ENCODE peak calls at places on chromosomes 6 and 20, in ten cellular contexts. Q, E, W, U, M, T, P, S, H and C are unnamed samples.
A peak's percentile ranks its signal among the peaks of the same experiment; 100 is the strongest.

GRCh38 chr6:107730106-107730505 is 94.0 kb downstream of the SCML4 start:
- DNase-seq in P (no peak), H (no peak), T (no peak), E (no peak), W (no peak), Q (no peak), U (no peak), M (no peak), S (no peak), C (no peak)

GRCh38 chr20:59733326-59733725 is 129.0 kb downstream of the PHACTR3 start:
- DNase-seq in Q (no peak), W (no peak), H (no peak), T (no peak), E (no peak), S (no peak), M (no peak), U (no peak), P (no peak), C (no peak)

GRCh38 chr6:166588691-166589333 is 2.3 kb upstream of the RAMACL start:
- DNase-seq in M (no peak), T (peak; percentile 3), S (peak; percentile 52), W (no peak), H (no peak), E (no peak), Q (peak; percentile 89), P (no peak), U (peak; percentile 49), C (peak; percentile 12)

GRCh38 chr20:4546786-4547185 is 174.9 kb upstream of the PRND start:
- DNase-seq in Q (peak; percentile 49), E (peak; percentile 55), M (no peak), U (peak; percentile 83), W (peak; percentile 24), S (peak; percentile 66), P (no peak), T (no peak), H (no peak), C (peak; percentile 94)

GRCh38 chr6:113989675-113990074 is 18.7 kb upstream of the HDAC2 start:
- DNase-seq in T (no peak), P (no peak), Q (no peak), E (no peak), S (no peak), H (no peak), W (no peak), U (no peak), M (no peak), C (no peak)

GRCh38 chr6:149484733-149485700 is at the start of gene ZC3H12D:
- DNase-seq in U (peak; percentile 8), E (no peak), H (peak; percentile 75), P (no peak), Q (peak; percentile 36), W (peak; percentile 79), S (peak; percentile 75), T (no peak), M (peak; percentile 60), C (peak; percentile 26)

GRCh38 chr6:11764250-11764604 is 14.4 kb downstream of the ADTRP start:
- DNase-seq in E (no peak), M (no peak), U (no peak), W (no peak), T (no peak), P (no peak), Q (no peak), H (no peak), S (no peak), C (no peak)

GRCh38 chr20:47816487-47817451 is 31.5 kb upstream of the SULF2 start:
- DNase-seq in S (no peak), P (no peak), T (no peak), H (no peak), U (no peak), W (no peak), E (no peak), Q (no peak), M (no peak), C (no peak)

GRCh38 chr20:59242714-59243626 is 57.4 kb upstream of the EDN3 start:
- DNase-seq in U (no peak), E (no peak), S (no peak), Q (no peak), H (no peak), T (no peak), M (no peak), W (no peak), P (no peak), C (no peak)

GRCh38 chr6:20168668-20169633 is 43.3 kb downstream of the MBOAT1 start:
- DNase-seq in H (no peak), Q (no peak), T (no peak), M (no peak), W (no peak), E (no peak), U (no peak), P (no peak), S (no peak), C (no peak)

GRCh38 chr20:20491110-20491783 is 123.3 kb downstream of the INSM1 start:
- DNase-seq in P (no peak), H (no peak), W (no peak), U (no peak), T (no peak), M (no peak), Q (peak; percentile 34), S (no peak), E (peak; percentile 45), C (peak; percentile 61)

GRCh38 chr6:43716099-43716498 is 28.5 kb upstream of the MRPS18A start:
- DNase-seq in W (peak; percentile 71), H (peak; percentile 86), U (no peak), T (no peak), Q (peak; percentile 56), E (no peak), P (no peak), M (no peak), S (no peak), C (no peak)

GRCh38 chr20:24752612-24753011 is 196.5 kb upstream of the CST7 start:
- DNase-seq in W (no peak), P (no peak), S (no peak), E (peak; percentile 53), U (no peak), Q (no peak), T (no peak), M (no peak), H (no peak), C (no peak)

GRCh38 chr6:150191809-150192208 is 49.0 kb downstream of the PPP1R14C start:
- DNase-seq in S (no peak), U (no peak), E (peak; percentile 87), P (no peak), Q (no peak), T (no peak), H (no peak), M (no peak), W (no peak), C (no peak)

DNA sequence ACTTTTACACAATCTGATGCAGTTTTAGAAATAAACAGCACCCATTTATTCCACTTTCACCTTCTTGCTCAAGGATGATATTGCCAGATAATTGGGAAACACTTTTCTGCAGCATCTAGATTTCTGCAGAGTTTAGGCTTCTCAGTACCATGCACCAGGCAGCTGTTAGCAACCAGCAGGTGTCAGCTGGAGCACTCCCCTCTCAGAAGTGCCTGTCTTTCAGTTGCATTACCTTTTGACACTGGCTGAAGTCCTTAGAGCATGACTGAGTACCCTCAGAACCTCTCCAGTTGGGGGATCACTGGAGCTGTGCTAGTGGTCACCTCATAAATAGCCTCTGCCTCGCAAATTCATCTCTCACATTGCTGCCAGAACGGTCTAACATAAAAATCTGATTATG is 91.2 kb downstream of the DNAH8 start:
- DNase-seq in P (no peak), U (no peak), E (no peak), Q (no peak), H (no peak), W (no peak), S (no peak), T (no peak), M (no peak), C (no peak)
- TF ChIP-seq CTCF in P (no peak), U (no peak), E (peak; percentile 18), Q (no peak), H (no peak), W (no peak), S (no peak), T (no peak), M (no peak), C (no peak)

GRCh38 chr20:40154514-40154913 is 534.5 kb downstream of the MAFB start:
- DNase-seq in T (no peak), E (no peak), Q (no peak), M (no peak), W (no peak), U (no peak), S (no peak), P (no peak), H (no peak), C (no peak)

GRCh38 chr20:40156600-40157307 is 532.3 kb downstream of the MAFB start:
- DNase-seq in U (no peak), P (peak; percentile 9), S (no peak), Q (no peak), M (no peak), W (peak; percentile 6), T (no peak), H (no peak), E (no peak), C (no peak)

GRCh38 chr20:40160151-40160550 is 528.9 kb downstream of the MAFB start:
- DNase-seq in S (peak; percentile 15), W (peak; percentile 76), H (no peak), P (peak; percentile 20), E (peak; percentile 73), M (peak; percentile 37), T (peak; percentile 10), Q (peak; percentile 5), U (no peak), C (no peak)
- TF ChIP-seq CTCF in S (peak; percentile 83), W (peak; percentile 65), H (peak; percentile 58), P (peak; percentile 63), E (peak; percentile 97), M (peak; percentile 70), T (peak; percentile 80), Q (peak; percentile 71), U (peak; percentile 74), C (peak; percentile 50)

GRCh38 chr6:18126116-18126515 is 3.6 kb upstream of the NHLRC1 start:
- DNase-seq in P (no peak), U (no peak), E (no peak), W (no peak), M (no peak), S (peak; percentile 11), H (no peak), Q (no peak), T (no peak), C (no peak)
- TF ChIP-seq CTCF in P (no peak), U (no peak), E (no peak), W (no peak), M (no peak), S (no peak), H (no peak), Q (no peak), T (no peak), C (no peak)

DNA sequence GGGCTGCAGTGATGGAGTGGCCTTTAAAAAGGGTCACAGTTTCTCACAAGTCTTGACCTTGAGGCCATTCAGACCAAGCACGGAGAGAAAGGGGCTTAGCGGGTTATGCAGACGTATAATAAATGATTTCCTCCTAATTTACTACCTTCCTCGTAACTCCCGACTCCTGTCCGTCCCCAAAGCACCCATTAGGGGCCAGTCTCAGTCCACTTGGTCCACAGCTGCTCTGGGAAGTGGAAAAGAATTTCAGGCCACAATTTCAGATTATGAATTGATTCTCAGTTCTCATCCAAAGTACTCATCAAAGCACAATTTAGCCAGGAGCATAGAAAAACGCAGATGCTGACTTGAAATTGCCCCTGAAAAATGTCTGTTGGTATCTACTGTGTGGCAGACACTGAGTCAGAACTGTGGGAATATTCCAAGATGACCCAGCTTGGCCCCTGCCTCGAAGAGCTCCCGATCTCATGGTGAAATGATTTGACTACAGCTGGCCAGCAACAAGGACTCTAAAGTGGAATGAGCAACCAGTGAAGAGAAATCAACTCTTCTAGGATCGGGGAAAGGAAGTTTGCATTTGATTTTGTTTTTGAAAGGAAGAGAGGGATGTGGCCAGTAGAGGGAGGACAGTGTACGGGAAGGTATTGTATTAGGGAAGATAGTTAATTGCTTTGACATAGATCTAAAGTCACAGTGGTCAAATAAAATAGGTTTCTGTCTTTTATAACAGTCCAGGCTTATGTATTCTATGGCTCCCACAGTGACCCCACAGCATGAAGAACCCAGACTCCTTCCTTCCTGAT is 15.2 kb upstream of the STK35 start:
- DNase-seq in P (no peak), T (no peak), H (no peak), Q (no peak), U (no peak), E (no peak), S (no peak), M (no peak), W (no peak), C (no peak)
- TF ChIP-seq CTCF in P (no peak), T (peak; percentile 30), H (no peak), Q (no peak), U (peak; percentile 45), E (no peak), S (no peak), M (no peak), W (no peak), C (peak; percentile 48)